ENCODE peak calls at places on chromosomes 12 and 14, in ten cellular contexts. S is upper lobe of right lung, Y is activated T-cell treated with anti-CD3 and anti-CD28 coated beads for 24 hours, B is NCI-H82, D is amygdala, R is NCI-H1105 treated with DMSO at 0.1 percent for 48 hours, J is EL, N is NB4, U is RPMI7951, O is hippocampal formation. I is an unnamed sample.
A peak's percentile ranks its signal among the peaks of the same experiment; 100 is the strongest.

GRCh38 chr14:64082837-64083236 is 211.3 kb downstream of the ESR2 start:
- DNase-seq in U (no peak), N (no peak), O (no peak), J (no peak), Y (no peak), R (no peak), B (no peak), D (no peak), S (no peak), I (no peak)

GRCh38 chr14:101506211-101506920 is 54.9 kb upstream of the DIO3 start:
- DNase-seq in Y (no peak), J (no peak), S (peak; percentile 51), N (no peak), D (no peak), O (no peak), B (no peak), R (no peak), U (no peak), I (peak; percentile 38)

GRCh38 chr12:54352891-54353874 is 11.1 kb downstream of the GPR84 start:
- DNase-seq in J (peak; percentile 62), N (no peak), Y (no peak), B (peak; percentile 79), D (peak; percentile 79), U (peak; percentile 65), S (no peak), O (peak; percentile 58), R (peak; percentile 66), I (no peak)

GRCh38 chr12:93417967-93418480 is 23.7 kb downstream of the UBE2N start:
- DNase-seq in B (no peak), Y (no peak), N (no peak), R (no peak), D (no peak), U (no peak), O (no peak), J (no peak), S (no peak), I (no peak)

GRCh38 chr14:54672688-54673087 is 105.8 kb downstream of the SAMD4A start:
- DNase-seq in U (no peak), R (no peak), Y (no peak), B (no peak), O (no peak), S (no peak), D (no peak), N (no peak), J (no peak), I (no peak)

GRCh38 chr14:64979336-64980074 is 7.2 kb upstream of the FNTB start:
- DNase-seq in S (no peak), N (no peak), J (no peak), U (peak; percentile 33), Y (no peak), R (no peak), O (no peak), D (no peak), B (peak; percentile 48), I (no peak)

GRCh38 chr12:57713209-57713608 is 19.3 kb downstream of the OS9 start:
- DNase-seq in R (no peak), Y (no peak), J (no peak), B (no peak), O (no peak), S (no peak), U (no peak), D (no peak), N (no peak), I (no peak)

GRCh38 chr12:115149685-115150378 is 465.9 kb upstream of the TBX3 start:
- DNase-seq in B (peak; percentile 54), N (peak; percentile 5), S (no peak), R (no peak), U (peak; percentile 86), Y (no peak), J (peak; percentile 90), D (no peak), O (no peak), I (no peak)

GRCh38 chr14:102317564-102318248 is 1.8 kb upstream of the ZNF839 start:
- DNase-seq in N (peak; percentile 81), B (peak; percentile 63), S (no peak), J (peak; percentile 37), Y (no peak), U (peak; percentile 70), O (peak; percentile 51), R (peak; percentile 37), D (no peak), I (peak; percentile 61)

GRCh38 chr12:98238513-98238912 is 276.9 kb upstream of the TMPO start:
- DNase-seq in D (no peak), N (no peak), Y (no peak), B (no peak), R (no peak), O (no peak), S (no peak), U (peak; percentile 33), J (peak; percentile 53), I (no peak)

GRCh38 chr12:25518512-25518911 is 34.6 kb downstream of the LMNTD1 start:
- DNase-seq in J (peak; percentile 70), N (peak; percentile 12), B (no peak), S (no peak), U (peak; percentile 87), D (no peak), R (no peak), Y (no peak), O (no peak), I (no peak)

I was measured in head of caudate nucleus.